ENCODE peak calls at places on chromosomes 2 and 18, in six cellular contexts. M is upper lobe of right lung, C is mesendoderm, K is brain microvascular endothelial cell, O is cardiac fibroblast, N is PC-9. J is an unnamed sample.

GRCh38 chr18:63890950-63891304 is 3.4 kb downstream of the SERPINB2 start:
- DNase-seq in M (no peak), C (no peak), K (no peak), O (peak), N (no peak), J (no peak)

GRCh38 chr2:156046900-156047299 is 285.6 kb downstream of the NR4A2 start:
- DNase-seq in M (no peak), C (no peak), K (no peak), O (no peak), N (no peak), J (no peak)

GRCh38 chr2:120391905-120392665 is 46.1 kb downstream of the INHBB start:
- DNase-seq in M (peak), C (no peak), K (no peak), O (no peak), N (no peak), J (no peak)

GRCh38 chr2:54657664-54658083 is 65.8 kb upstream of the EML6 start:
- DNase-seq in M (no peak), C (peak), K (peak), O (peak), N (no peak), J (no peak)

GRCh38 chr18:67590571-67591141 is 74.1 kb upstream of the DSEL start:
- DNase-seq in M (no peak), C (peak), K (peak), O (peak), N (no peak), J (no peak)

GRCh38 chr2:201122276-201122675 is 6.3 kb downstream of the CFLAR start:
- DNase-seq in M (no peak), C (peak), K (no peak), O (peak), N (no peak), J (no peak)

GRCh38 chr2:220673475-220673874 is 898.6 kb downstream of the EPHA4 start:
- DNase-seq in M (no peak), C (no peak), K (no peak), O (no peak), N (no peak), J (no peak)

GRCh38 chr18:26655010-26655613 is 106.8 kb upstream of the KCTD1 start:
- DNase-seq in M (no peak), C (no peak), K (no peak), O (peak), N (no peak), J (no peak)

GRCh38 chr18:31252522-31252921 is 65.4 kb upstream of the DSG1 start:
- DNase-seq in M (no peak), C (no peak), K (no peak), O (no peak), N (no peak), J (no peak)

GRCh38 chr18:31258789-31259188 is 59.2 kb upstream of the DSG1 start:
- DNase-seq in M (no peak), C (no peak), K (no peak), O (no peak), N (no peak), J (no peak)

GRCh38 chr18:31250902-31251301 is 67.1 kb upstream of the DSG1 start:
- DNase-seq in M (no peak), C (no peak), K (no peak), O (no peak), N (no peak), J (no peak)

GRCh38 chr18:31255953-31256352 is 62.0 kb upstream of the DSG1 start:
- DNase-seq in M (no peak), C (no peak), K (no peak), O (no peak), N (no peak), J (no peak)
- H3K4me3 ChIP-seq in M (no peak), C (no peak), K (no peak), O (no peak), N (no peak), J (no peak)

GRCh38 chr2:26359886-26360473 is 13.4 kb upstream of the ADGRF3 start:
- DNase-seq in M (no peak), C (no peak), K (no peak), O (no peak), N (no peak), J (no peak)
- H3K4me3 ChIP-seq in M (no peak), C (no peak), K (no peak), O (no peak), N (no peak), J (no peak)

GRCh38 chr2:96870631-96871255 is 863 bp upstream of the SEMA4C start:
- DNase-seq in M (peak), C (peak), K (no peak), O (no peak), N (no peak), J (no peak)
- H3K4me3 ChIP-seq in M (peak), C (peak), K (peak), O (peak), N (peak), J (peak)

DNA sequence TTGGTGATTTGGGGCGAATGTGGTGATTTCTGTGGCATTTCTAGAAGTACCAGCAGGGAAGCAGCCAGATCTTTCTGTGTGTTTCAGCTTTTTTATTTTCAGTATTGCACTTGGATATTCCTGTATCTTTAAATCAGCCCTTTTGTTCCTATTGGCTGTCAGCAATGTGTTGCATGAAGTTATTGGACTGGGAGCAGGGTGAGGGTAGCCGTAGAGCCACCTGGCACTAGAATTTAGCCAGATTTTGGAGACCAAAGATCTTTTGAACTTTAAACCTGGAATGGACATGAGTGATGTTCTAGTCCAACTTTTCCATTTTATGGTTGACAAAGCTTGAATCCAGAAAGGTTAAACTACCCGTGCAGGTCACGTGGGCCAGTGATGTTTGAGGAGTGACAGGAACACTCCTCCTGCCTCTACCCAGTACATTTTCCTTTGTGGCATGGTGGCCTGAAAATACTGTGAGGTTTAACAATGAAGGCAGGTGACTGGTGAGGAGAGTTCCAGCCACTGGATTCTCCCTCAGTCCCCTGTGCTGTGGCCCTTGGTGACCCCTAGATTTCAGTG is 122.3 kb downstream of the NEDD4L start:
- DNase-seq in M (no peak), C (no peak), K (no peak), O (no peak), N (no peak), J (no peak)
- H3K4me3 ChIP-seq in M (no peak), C (no peak), K (no peak), O (no peak), N (no peak), J (no peak)